ENCODE peak calls at places on chromosomes 11 and 22, in ten cellular contexts. One of them, this sample, is unnamed.

GRCh38 chr22:39634530-39635399 is 64.2 kb downstream of the CACNA1I start:
- DNase-seq in T-helper 1 cell: no peak
- DNase-seq in activated T-cell treated with anti-CD3 and anti-CD28 coated beads for 48 hours: peak; percentile 38
- DNase-seq in fibroblast of the aortic adventitia: peak; percentile 81
- DNase-seq in LNCaP clone FGC: peak; percentile 50
- DNase-seq in PC-3: peak; percentile 94
- DNase-seq in AG08396: peak; percentile 89
- DNase-seq in cardiac muscle cell: peak; percentile 86
- DNase-seq in GM03348: peak; percentile 90
- DNase-seq in EL: peak; percentile 92
- DNase-seq in this sample: no peak

GRCh38 chr22:17767236-17768065 is 6.8 kb downstream of the BID start:
- DNase-seq in fibroblast of the aortic adventitia: no peak
- DNase-seq in activated T-cell treated with anti-CD3 and anti-CD28 coated beads for 48 hours: peak; percentile 49
- DNase-seq in T-helper 1 cell: peak; percentile 82
- DNase-seq in EL: no peak
- DNase-seq in cardiac muscle cell: no peak
- DNase-seq in AG08396: no peak
- DNase-seq in PC-3: no peak
- DNase-seq in GM03348: no peak
- DNase-seq in LNCaP clone FGC: no peak
- DNase-seq in this sample: no peak

GRCh38 chr11:61037694-61038093 is 64.6 kb upstream of the CD5 start:
- DNase-seq in T-helper 1 cell: peak; percentile 56
- DNase-seq in LNCaP clone FGC: no peak
- DNase-seq in cardiac muscle cell: peak; percentile 31
- DNase-seq in EL: peak; percentile 44
- DNase-seq in activated T-cell treated with anti-CD3 and anti-CD28 coated beads for 48 hours: no peak
- DNase-seq in fibroblast of the aortic adventitia: peak; percentile 2
- DNase-seq in PC-3: peak; percentile 50
- DNase-seq in GM03348: no peak
- DNase-seq in AG08396: no peak
- DNase-seq in this sample: no peak

GRCh38 chr11:86876716-86877234 is 76.4 kb downstream of the PRSS23 start:
- DNase-seq in GM03348: no peak
- DNase-seq in PC-3: no peak
- DNase-seq in AG08396: no peak
- DNase-seq in LNCaP clone FGC: no peak
- DNase-seq in T-helper 1 cell: no peak
- DNase-seq in EL: no peak
- DNase-seq in activated T-cell treated with anti-CD3 and anti-CD28 coated beads for 48 hours: no peak
- DNase-seq in cardiac muscle cell: no peak
- DNase-seq in fibroblast of the aortic adventitia: no peak
- DNase-seq in this sample: no peak

GRCh38 chr22:23300476-23300875 is 120.2 kb downstream of the BCR start:
- DNase-seq in PC-3: no peak
- DNase-seq in GM03348: no peak
- DNase-seq in EL: no peak
- DNase-seq in AG08396: no peak
- DNase-seq in fibroblast of the aortic adventitia: no peak
- DNase-seq in activated T-cell treated with anti-CD3 and anti-CD28 coated beads for 48 hours: no peak
- DNase-seq in T-helper 1 cell: no peak
- DNase-seq in LNCaP clone FGC: no peak
- DNase-seq in cardiac muscle cell: no peak
- DNase-seq in this sample: no peak

GRCh38 chr11:72113170-72113808 is 794 bp upstream of the ANAPC15 start:
- DNase-seq in GM03348: peak; percentile 24
- DNase-seq in activated T-cell treated with anti-CD3 and anti-CD28 coated beads for 48 hours: no peak
- DNase-seq in PC-3: no peak
- DNase-seq in fibroblast of the aortic adventitia: peak; percentile 37
- DNase-seq in cardiac muscle cell: no peak
- DNase-seq in AG08396: no peak
- DNase-seq in LNCaP clone FGC: no peak
- DNase-seq in T-helper 1 cell: no peak
- DNase-seq in EL: peak; percentile 95
- DNase-seq in this sample: no peak

GRCh38 chr11:62688481-62688880 is 849 bp downstream of the LRRN4CL start:
- DNase-seq in fibroblast of the aortic adventitia: peak; percentile 39
- DNase-seq in PC-3: no peak
- DNase-seq in AG08396: no peak
- DNase-seq in GM03348: peak; percentile 15
- DNase-seq in cardiac muscle cell: no peak
- DNase-seq in activated T-cell treated with anti-CD3 and anti-CD28 coated beads for 48 hours: no peak
- DNase-seq in EL: no peak
- DNase-seq in LNCaP clone FGC: no peak
- DNase-seq in T-helper 1 cell: no peak
- DNase-seq in this sample: no peak

GRCh38 chr11:66468691-66469090 is 2.0 kb downstream of the PELI3 start:
- DNase-seq in AG08396: no peak
- DNase-seq in PC-3: no peak
- DNase-seq in LNCaP clone FGC: no peak
- DNase-seq in activated T-cell treated with anti-CD3 and anti-CD28 coated beads for 48 hours: no peak
- DNase-seq in GM03348: no peak
- DNase-seq in fibroblast of the aortic adventitia: no peak
- DNase-seq in cardiac muscle cell: no peak
- DNase-seq in T-helper 1 cell: no peak
- DNase-seq in EL: no peak
- DNase-seq in this sample: no peak

GRCh38 chr11:17730608-17731462 is 3.7 kb upstream of the KCNC1 start:
- DNase-seq in T-helper 1 cell: peak; percentile 46
- DNase-seq in cardiac muscle cell: peak; percentile 84
- DNase-seq in fibroblast of the aortic adventitia: peak; percentile 81
- DNase-seq in activated T-cell treated with anti-CD3 and anti-CD28 coated beads for 48 hours: peak; percentile 65
- DNase-seq in AG08396: peak; percentile 94
- DNase-seq in PC-3: peak; percentile 91
- DNase-seq in LNCaP clone FGC: peak; percentile 96
- DNase-seq in EL: peak; percentile 72
- DNase-seq in GM03348: peak; percentile 93
- DNase-seq in this sample: peak; percentile 61

GRCh38 chr11:61279934-61280656 is 15.0 kb downstream of the VWCE start:
- DNase-seq in GM03348: no peak
- DNase-seq in AG08396: no peak
- DNase-seq in fibroblast of the aortic adventitia: peak; percentile 30
- DNase-seq in PC-3: peak; percentile 97
- DNase-seq in LNCaP clone FGC: peak; percentile 75
- DNase-seq in cardiac muscle cell: no peak
- DNase-seq in T-helper 1 cell: no peak
- DNase-seq in activated T-cell treated with anti-CD3 and anti-CD28 coated beads for 48 hours: no peak
- DNase-seq in EL: peak; percentile 38
- DNase-seq in this sample: no peak

GRCh38 chr11:74014880-74015279 is 6.0 kb upstream of the UCP3 start:
- DNase-seq in T-helper 1 cell: no peak
- DNase-seq in GM03348: no peak
- DNase-seq in AG08396: no peak
- DNase-seq in EL: no peak
- DNase-seq in LNCaP clone FGC: no peak
- DNase-seq in PC-3: no peak
- DNase-seq in activated T-cell treated with anti-CD3 and anti-CD28 coated beads for 48 hours: no peak
- DNase-seq in cardiac muscle cell: no peak
- DNase-seq in fibroblast of the aortic adventitia: no peak
- DNase-seq in this sample: no peak

GRCh38 chr22:31160328-31160978 is 471 bp downstream of the RNF185 start:
- DNase-seq in PC-3: no peak
- DNase-seq in T-helper 1 cell: peak; percentile 4
- DNase-seq in LNCaP clone FGC: no peak
- DNase-seq in GM03348: peak; percentile 49
- DNase-seq in EL: no peak
- DNase-seq in fibroblast of the aortic adventitia: peak; percentile 43
- DNase-seq in activated T-cell treated with anti-CD3 and anti-CD28 coated beads for 48 hours: no peak
- DNase-seq in cardiac muscle cell: peak; percentile 43
- DNase-seq in AG08396: no peak
- DNase-seq in this sample: no peak

GRCh38 chr22:45162531-45162930 is 1.2 kb upstream of the NUP50 start:
- DNase-seq in fibroblast of the aortic adventitia: peak; percentile 17
- DNase-seq in AG08396: no peak
- DNase-seq in T-helper 1 cell: no peak
- DNase-seq in EL: peak; percentile 11
- DNase-seq in activated T-cell treated with anti-CD3 and anti-CD28 coated beads for 48 hours: no peak
- DNase-seq in GM03348: no peak
- DNase-seq in PC-3: no peak
- DNase-seq in LNCaP clone FGC: no peak
- DNase-seq in cardiac muscle cell: no peak
- DNase-seq in this sample: no peak

GRCh38 chr11:128904303-128904871 is 13.2 kb downstream of the KCNJ5 start:
- DNase-seq in fibroblast of the aortic adventitia: no peak
- DNase-seq in AG08396: no peak
- DNase-seq in LNCaP clone FGC: no peak
- DNase-seq in activated T-cell treated with anti-CD3 and anti-CD28 coated beads for 48 hours: no peak
- DNase-seq in T-helper 1 cell: no peak
- DNase-seq in cardiac muscle cell: no peak
- DNase-seq in PC-3: no peak
- DNase-seq in GM03348: peak; percentile 35
- DNase-seq in EL: peak; percentile 19
- DNase-seq in this sample: no peak

GRCh38 chr11:11558352-11558751 is 63.5 kb downstream of the GALNT18 start:
- DNase-seq in T-helper 1 cell: no peak
- DNase-seq in PC-3: no peak
- DNase-seq in activated T-cell treated with anti-CD3 and anti-CD28 coated beads for 48 hours: no peak
- DNase-seq in AG08396: no peak
- DNase-seq in cardiac muscle cell: no peak
- DNase-seq in GM03348: no peak
- DNase-seq in fibroblast of the aortic adventitia: no peak
- DNase-seq in LNCaP clone FGC: no peak
- DNase-seq in EL: no peak
- DNase-seq in this sample: no peak

GRCh38 chr11:94199367-94200130 is 70.9 kb downstream of the PANX1 start:
- DNase-seq in AG08396: no peak
- DNase-seq in activated T-cell treated with anti-CD3 and anti-CD28 coated beads for 48 hours: no peak
- DNase-seq in EL: peak; percentile 26
- DNase-seq in GM03348: no peak
- DNase-seq in fibroblast of the aortic adventitia: peak; percentile 30
- DNase-seq in LNCaP clone FGC: no peak
- DNase-seq in T-helper 1 cell: no peak
- DNase-seq in cardiac muscle cell: no peak
- DNase-seq in PC-3: no peak
- DNase-seq in this sample: no peak

GRCh38 chr11:118615996-118616395 is 8.6 kb downstream of the PHLDB1 start:
- DNase-seq in LNCaP clone FGC: no peak
- DNase-seq in EL: no peak
- DNase-seq in GM03348: no peak
- DNase-seq in PC-3: no peak
- DNase-seq in T-helper 1 cell: no peak
- DNase-seq in fibroblast of the aortic adventitia: no peak
- DNase-seq in activated T-cell treated with anti-CD3 and anti-CD28 coated beads for 48 hours: no peak
- DNase-seq in cardiac muscle cell: no peak
- DNase-seq in AG08396: no peak
- DNase-seq in this sample: no peak

GRCh38 chr11:2686360-2687222 is 13.2 kb downstream of the KCNQ1OT1 start:
- DNase-seq in fibroblast of the aortic adventitia: no peak
- DNase-seq in T-helper 1 cell: no peak
- DNase-seq in activated T-cell treated with anti-CD3 and anti-CD28 coated beads for 48 hours: no peak
- DNase-seq in GM03348: no peak
- DNase-seq in cardiac muscle cell: no peak
- DNase-seq in LNCaP clone FGC: no peak
- DNase-seq in EL: no peak
- DNase-seq in AG08396: no peak
- DNase-seq in PC-3: no peak
- DNase-seq in this sample: no peak

GRCh38 chr11:380491-380890 is 11.2 kb downstream of the B4GALNT4 start:
- DNase-seq in GM03348: no peak
- DNase-seq in AG08396: no peak
- DNase-seq in PC-3: no peak
- DNase-seq in cardiac muscle cell: no peak
- DNase-seq in LNCaP clone FGC: no peak
- DNase-seq in activated T-cell treated with anti-CD3 and anti-CD28 coated beads for 48 hours: no peak
- DNase-seq in fibroblast of the aortic adventitia: no peak
- DNase-seq in T-helper 1 cell: no peak
- DNase-seq in EL: no peak
- DNase-seq in this sample: no peak

GRCh38 chr11:72446929-72447753 is 12.8 kb upstream of the CLPB start:
- DNase-seq in EL: peak; percentile 63
- DNase-seq in GM03348: peak; percentile 77
- DNase-seq in PC-3: peak; percentile 83
- DNase-seq in cardiac muscle cell: peak; percentile 76
- DNase-seq in AG08396: peak; percentile 58
- DNase-seq in activated T-cell treated with anti-CD3 and anti-CD28 coated beads for 48 hours: no peak
- DNase-seq in fibroblast of the aortic adventitia: peak; percentile 80
- DNase-seq in T-helper 1 cell: peak; percentile 42
- DNase-seq in LNCaP clone FGC: peak; percentile 63
- DNase-seq in this sample: no peak

GRCh38 chr22:29434288-29434687 is 4.1 kb upstream of the RFPL1 start:
- DNase-seq in PC-3: no peak
- DNase-seq in LNCaP clone FGC: no peak
- DNase-seq in EL: no peak
- DNase-seq in GM03348: no peak
- DNase-seq in T-helper 1 cell: no peak
- DNase-seq in cardiac muscle cell: no peak
- DNase-seq in activated T-cell treated with anti-CD3 and anti-CD28 coated beads for 48 hours: no peak
- DNase-seq in fibroblast of the aortic adventitia: no peak
- DNase-seq in AG08396: no peak
- DNase-seq in this sample: no peak

GRCh38 chr11:96307748-96308133 is 35.3 kb downstream of the MAML2 start:
- DNase-seq in EL: peak; percentile 94
- DNase-seq in T-helper 1 cell: no peak
- DNase-seq in activated T-cell treated with anti-CD3 and anti-CD28 coated beads for 48 hours: no peak
- DNase-seq in fibroblast of the aortic adventitia: peak; percentile 91
- DNase-seq in LNCaP clone FGC: no peak
- DNase-seq in GM03348: peak; percentile 57
- DNase-seq in cardiac muscle cell: peak; percentile 90
- DNase-seq in PC-3: peak; percentile 98
- DNase-seq in AG08396: peak; percentile 43
- DNase-seq in this sample: no peak

GRCh38 chr11:88420165-88420781 is 82.7 kb upstream of the CTSC start:
- DNase-seq in activated T-cell treated with anti-CD3 and anti-CD28 coated beads for 48 hours: no peak
- DNase-seq in LNCaP clone FGC: no peak
- DNase-seq in AG08396: no peak
- DNase-seq in fibroblast of the aortic adventitia: peak; percentile 90
- DNase-seq in T-helper 1 cell: no peak
- DNase-seq in EL: peak; percentile 83
- DNase-seq in PC-3: peak; percentile 77
- DNase-seq in cardiac muscle cell: peak; percentile 78
- DNase-seq in GM03348: peak; percentile 79
- DNase-seq in this sample: no peak

GRCh38 chr11:29879560-29879959 is 137.3 kb downstream of the KCNA4 start:
- DNase-seq in cardiac muscle cell: peak; percentile 29
- DNase-seq in AG08396: no peak
- DNase-seq in activated T-cell treated with anti-CD3 and anti-CD28 coated beads for 48 hours: no peak
- DNase-seq in T-helper 1 cell: no peak
- DNase-seq in GM03348: no peak
- DNase-seq in PC-3: no peak
- DNase-seq in fibroblast of the aortic adventitia: no peak
- DNase-seq in EL: no peak
- DNase-seq in LNCaP clone FGC: no peak
- DNase-seq in this sample: no peak

GRCh38 chr22:48428556-48429371 is 1398.9 kb downstream of the BRD1 start:
- DNase-seq in PC-3: no peak
- DNase-seq in EL: peak; percentile 65
- DNase-seq in LNCaP clone FGC: peak; percentile 69
- DNase-seq in activated T-cell treated with anti-CD3 and anti-CD28 coated beads for 48 hours: no peak
- DNase-seq in fibroblast of the aortic adventitia: no peak
- DNase-seq in T-helper 1 cell: no peak
- DNase-seq in cardiac muscle cell: no peak
- DNase-seq in AG08396: no peak
- DNase-seq in GM03348: peak; percentile 88
- DNase-seq in this sample: no peak

GRCh38 chr11:99069831-99070444 is 49.2 kb downstream of the CNTN5 start:
- DNase-seq in T-helper 1 cell: peak; percentile 0
- DNase-seq in fibroblast of the aortic adventitia: no peak
- DNase-seq in AG08396: no peak
- DNase-seq in LNCaP clone FGC: peak; percentile 6
- DNase-seq in PC-3: peak; percentile 39
- DNase-seq in cardiac muscle cell: peak; percentile 43
- DNase-seq in activated T-cell treated with anti-CD3 and anti-CD28 coated beads for 48 hours: no peak
- DNase-seq in GM03348: peak; percentile 9
- DNase-seq in EL: peak; percentile 0
- DNase-seq in this sample: no peak

GRCh38 chr11:113317297-113317696 is 2.9 kb downstream of the TTC12 start:
- DNase-seq in EL: no peak
- DNase-seq in fibroblast of the aortic adventitia: no peak
- DNase-seq in PC-3: no peak
- DNase-seq in GM03348: no peak
- DNase-seq in AG08396: no peak
- DNase-seq in cardiac muscle cell: no peak
- DNase-seq in T-helper 1 cell: no peak
- DNase-seq in LNCaP clone FGC: no peak
- DNase-seq in activated T-cell treated with anti-CD3 and anti-CD28 coated beads for 48 hours: no peak
- DNase-seq in this sample: no peak